ENCODE peak calls at places on chromosomes 5 and 9, in eight cellular contexts. One of them, this sample, is unnamed.
A peak's percentile ranks its signal among the peaks of the same experiment; 100 is the strongest.

GRCh38 chr5:159469496-159470370 is 139.4 kb upstream of the IL12B start:
- DNase-seq in fibroblast of the aortic adventitia: no peak
- DNase-seq in cardiac muscle cell: no peak
- DNase-seq in IMR-90: no peak
- DNase-seq in A549: no peak
- DNase-seq in HFF-Myc: no peak
- DNase-seq in AG04449: no peak
- DNase-seq in breast epithelium: no peak
- DNase-seq in this sample: no peak

GRCh38 chr9:91433180-91433579 is 9.5 kb upstream of the NFIL3 start:
- DNase-seq in fibroblast of the aortic adventitia: peak; percentile 92
- DNase-seq in cardiac muscle cell: peak; percentile 31
- DNase-seq in IMR-90: peak; percentile 98
- DNase-seq in A549: peak; percentile 68
- DNase-seq in HFF-Myc: peak; percentile 75
- DNase-seq in AG04449: peak; percentile 91
- DNase-seq in breast epithelium: no peak
- DNase-seq in this sample: peak; percentile 96

GRCh38 chr5:110899566-110900412 is 161.0 kb downstream of the SLC25A46 start:
- DNase-seq in fibroblast of the aortic adventitia: peak; percentile 78
- DNase-seq in cardiac muscle cell: no peak
- DNase-seq in IMR-90: peak; percentile 72
- DNase-seq in A549: no peak
- DNase-seq in HFF-Myc: no peak
- DNase-seq in AG04449: no peak
- DNase-seq in breast epithelium: no peak
- DNase-seq in this sample: peak; percentile 72

GRCh38 chr9:136416914-136417313 is 6.5 kb downstream of the PMPCA start:
- DNase-seq in fibroblast of the aortic adventitia: no peak
- DNase-seq in cardiac muscle cell: no peak
- DNase-seq in IMR-90: no peak
- DNase-seq in A549: no peak
- DNase-seq in HFF-Myc: no peak
- DNase-seq in AG04449: no peak
- DNase-seq in breast epithelium: no peak
- DNase-seq in this sample: no peak

GRCh38 chr9:1876891-1877496 is 138.2 kb upstream of the SMARCA2 start:
- DNase-seq in fibroblast of the aortic adventitia: no peak
- DNase-seq in cardiac muscle cell: no peak
- DNase-seq in IMR-90: no peak
- DNase-seq in A549: no peak
- DNase-seq in HFF-Myc: no peak
- DNase-seq in AG04449: no peak
- DNase-seq in breast epithelium: no peak
- DNase-seq in this sample: no peak

GRCh38 chr5:5018560-5018935 is 121.6 kb upstream of the ADAMTS16 start:
- DNase-seq in fibroblast of the aortic adventitia: peak; percentile 48
- DNase-seq in cardiac muscle cell: no peak
- DNase-seq in IMR-90: no peak
- DNase-seq in A549: no peak
- DNase-seq in HFF-Myc: no peak
- DNase-seq in AG04449: no peak
- DNase-seq in breast epithelium: no peak
- DNase-seq in this sample: no peak

GRCh38 chr9:16521868-16522381 is 348.5 kb downstream of the BNC2 start:
- DNase-seq in fibroblast of the aortic adventitia: peak; percentile 94
- DNase-seq in cardiac muscle cell: no peak
- DNase-seq in IMR-90: peak; percentile 94
- DNase-seq in A549: no peak
- DNase-seq in HFF-Myc: peak; percentile 94
- DNase-seq in AG04449: peak; percentile 80
- DNase-seq in breast epithelium: no peak
- DNase-seq in this sample: peak; percentile 52

GRCh38 chr5:64977779-64978178 is 209.0 kb downstream of the CWC27 start:
- DNase-seq in fibroblast of the aortic adventitia: peak; percentile 72
- DNase-seq in cardiac muscle cell: no peak
- DNase-seq in IMR-90: peak; percentile 26
- DNase-seq in A549: no peak
- DNase-seq in HFF-Myc: no peak
- DNase-seq in AG04449: no peak
- DNase-seq in breast epithelium: no peak
- DNase-seq in this sample: no peak

GRCh38 chr5:153460421-153460820 is 30.0 kb upstream of the GRIA1 start:
- DNase-seq in fibroblast of the aortic adventitia: no peak
- DNase-seq in cardiac muscle cell: no peak
- DNase-seq in IMR-90: peak; percentile 11
- DNase-seq in A549: no peak
- DNase-seq in HFF-Myc: no peak
- DNase-seq in AG04449: no peak
- DNase-seq in breast epithelium: no peak
- DNase-seq in this sample: no peak

GRCh38 chr9:111037744-111038335 is 430 bp downstream of the LPAR1 start:
- DNase-seq in fibroblast of the aortic adventitia: peak; percentile 25
- DNase-seq in cardiac muscle cell: peak; percentile 81
- DNase-seq in IMR-90: peak; percentile 27
- DNase-seq in A549: no peak
- DNase-seq in HFF-Myc: no peak
- DNase-seq in AG04449: no peak
- DNase-seq in breast epithelium: peak; percentile 55
- DNase-seq in this sample: peak; percentile 53

GRCh38 chr5:145811834-145812625 is 23.1 kb downstream of the PRELID2 start:
- DNase-seq in fibroblast of the aortic adventitia: peak; percentile 66
- DNase-seq in cardiac muscle cell: peak; percentile 37
- DNase-seq in IMR-90: peak; percentile 48
- DNase-seq in A549: no peak
- DNase-seq in HFF-Myc: no peak
- DNase-seq in AG04449: no peak
- DNase-seq in breast epithelium: no peak
- DNase-seq in this sample: peak; percentile 84
- TF ChIP-seq CTCF in fibroblast of the aortic adventitia: peak; percentile 30
- TF ChIP-seq CTCF in cardiac muscle cell: peak; percentile 43
- TF ChIP-seq CTCF in IMR-90: peak; percentile 40
- TF ChIP-seq CTCF in A549: peak; percentile 59
- TF ChIP-seq CTCF in HFF-Myc: no peak
- TF ChIP-seq CTCF in AG04449: peak; percentile 25
- TF ChIP-seq CTCF in breast epithelium: no peak
- TF ChIP-seq CTCF in this sample: peak; percentile 58

GRCh38 chr5:128202320-128202719 is 118.8 kb downstream of the SLC12A2 start:
- DNase-seq in fibroblast of the aortic adventitia: no peak
- DNase-seq in cardiac muscle cell: no peak
- DNase-seq in IMR-90: no peak
- DNase-seq in A549: no peak
- DNase-seq in HFF-Myc: no peak
- DNase-seq in AG04449: no peak
- DNase-seq in breast epithelium: no peak
- DNase-seq in this sample: no peak

GRCh38 chr5:128197911-128198522 is 114.5 kb downstream of the SLC12A2 start:
- DNase-seq in fibroblast of the aortic adventitia: no peak
- DNase-seq in cardiac muscle cell: no peak
- DNase-seq in IMR-90: no peak
- DNase-seq in A549: no peak
- DNase-seq in HFF-Myc: no peak
- DNase-seq in AG04449: no peak
- DNase-seq in breast epithelium: no peak
- DNase-seq in this sample: peak; percentile 31

GRCh38 chr5:128199104-128199503 is 115.5 kb downstream of the SLC12A2 start:
- DNase-seq in fibroblast of the aortic adventitia: peak; percentile 39
- DNase-seq in cardiac muscle cell: no peak
- DNase-seq in IMR-90: peak; percentile 76
- DNase-seq in A549: no peak
- DNase-seq in HFF-Myc: no peak
- DNase-seq in AG04449: no peak
- DNase-seq in breast epithelium: no peak
- DNase-seq in this sample: peak; percentile 85

GRCh38 chr5:128199611-128200010 is 116.0 kb downstream of the SLC12A2 start:
- DNase-seq in fibroblast of the aortic adventitia: no peak
- DNase-seq in cardiac muscle cell: no peak
- DNase-seq in IMR-90: no peak
- DNase-seq in A549: no peak
- DNase-seq in HFF-Myc: no peak
- DNase-seq in AG04449: no peak
- DNase-seq in breast epithelium: no peak
- DNase-seq in this sample: peak; percentile 27

GRCh38 chr5:128201065-128201926 is 117.7 kb downstream of the SLC12A2 start:
- DNase-seq in fibroblast of the aortic adventitia: peak; percentile 63
- DNase-seq in cardiac muscle cell: peak; percentile 82
- DNase-seq in IMR-90: peak; percentile 50
- DNase-seq in A549: peak; percentile 68
- DNase-seq in HFF-Myc: no peak
- DNase-seq in AG04449: no peak
- DNase-seq in breast epithelium: peak; percentile 84
- DNase-seq in this sample: peak; percentile 76
- H3K4me3 ChIP-seq in fibroblast of the aortic adventitia: peak overlapping the region; percentile 46
- H3K4me3 ChIP-seq in cardiac muscle cell: peak overlapping the region; percentile 10
- H3K4me3 ChIP-seq in IMR-90: peak overlapping the region; percentile 20
- H3K4me3 ChIP-seq in A549: peak overlapping the region; percentile 33
- H3K4me3 ChIP-seq in HFF-Myc: peak overlapping the region; percentile 4
- H3K4me3 ChIP-seq in AG04449: peak overlapping the region; percentile 36
- H3K4me3 ChIP-seq in breast epithelium: no peak overlapping the region
- H3K4me3 ChIP-seq in this sample: peak overlapping the region; percentile 23

GRCh38 chr5:176416123-176416924 is at the start of gene CLTB:
- DNase-seq in fibroblast of the aortic adventitia: peak; percentile 69
- DNase-seq in cardiac muscle cell: peak; percentile 95
- DNase-seq in IMR-90: peak; percentile 78
- DNase-seq in A549: peak; percentile 77
- DNase-seq in HFF-Myc: no peak
- DNase-seq in AG04449: no peak
- DNase-seq in breast epithelium: peak; percentile 88
- DNase-seq in this sample: peak; percentile 84
- TF ChIP-seq CTCF in fibroblast of the aortic adventitia: peak; percentile 43
- TF ChIP-seq CTCF in cardiac muscle cell: peak; percentile 35
- TF ChIP-seq CTCF in IMR-90: peak; percentile 99
- TF ChIP-seq CTCF in A549: peak; percentile 99
- TF ChIP-seq CTCF in HFF-Myc: peak; percentile 25
- TF ChIP-seq CTCF in AG04449: peak; percentile 73
- TF ChIP-seq CTCF in breast epithelium: no peak
- TF ChIP-seq CTCF in this sample: peak; percentile 33

GRCh38 chr9:124074746-124075145 is 63.2 kb downstream of the LHX2 start:
- DNase-seq in fibroblast of the aortic adventitia: no peak
- DNase-seq in cardiac muscle cell: no peak
- DNase-seq in IMR-90: no peak
- DNase-seq in A549: no peak
- DNase-seq in HFF-Myc: no peak
- DNase-seq in AG04449: no peak
- DNase-seq in breast epithelium: no peak
- DNase-seq in this sample: peak; percentile 10

GRCh38 chr9:124077915-124078572 is 66.5 kb downstream of the LHX2 start:
- DNase-seq in fibroblast of the aortic adventitia: no peak
- DNase-seq in cardiac muscle cell: no peak
- DNase-seq in IMR-90: no peak
- DNase-seq in A549: no peak
- DNase-seq in HFF-Myc: no peak
- DNase-seq in AG04449: no peak
- DNase-seq in breast epithelium: no peak
- DNase-seq in this sample: no peak

GRCh38 chr9:124075761-124076160 is 64.2 kb downstream of the LHX2 start:
- DNase-seq in fibroblast of the aortic adventitia: no peak
- DNase-seq in cardiac muscle cell: no peak
- DNase-seq in IMR-90: no peak
- DNase-seq in A549: no peak
- DNase-seq in HFF-Myc: no peak
- DNase-seq in AG04449: no peak
- DNase-seq in breast epithelium: no peak
- DNase-seq in this sample: no peak

GRCh38 chr9:124079176-124079925 is 67.8 kb downstream of the LHX2 start:
- DNase-seq in fibroblast of the aortic adventitia: no peak
- DNase-seq in cardiac muscle cell: peak; percentile 5
- DNase-seq in IMR-90: peak; percentile 66
- DNase-seq in A549: no peak
- DNase-seq in HFF-Myc: peak; percentile 38
- DNase-seq in AG04449: no peak
- DNase-seq in breast epithelium: no peak
- DNase-seq in this sample: peak; percentile 60

GRCh38 chr9:124078641-124079040 is 67.1 kb downstream of the LHX2 start:
- DNase-seq in fibroblast of the aortic adventitia: peak; percentile 16
- DNase-seq in cardiac muscle cell: no peak
- DNase-seq in IMR-90: peak; percentile 48
- DNase-seq in A549: peak; percentile 35
- DNase-seq in HFF-Myc: peak; percentile 44
- DNase-seq in AG04449: no peak
- DNase-seq in breast epithelium: no peak
- DNase-seq in this sample: peak; percentile 56
- H3K4me3 ChIP-seq in fibroblast of the aortic adventitia: no peak overlapping the region
- H3K4me3 ChIP-seq in cardiac muscle cell: no peak overlapping the region
- H3K4me3 ChIP-seq in IMR-90: no peak overlapping the region
- H3K4me3 ChIP-seq in A549: no peak overlapping the region
- H3K4me3 ChIP-seq in HFF-Myc: no peak overlapping the region
- H3K4me3 ChIP-seq in AG04449: no peak overlapping the region
- H3K4me3 ChIP-seq in breast epithelium: no peak overlapping the region
- H3K4me3 ChIP-seq in this sample: no peak overlapping the region

GRCh38 chr5:126591549-126591948 is 3.5 kb downstream of the ALDH7A1 start:
- DNase-seq in fibroblast of the aortic adventitia: no peak
- DNase-seq in cardiac muscle cell: no peak
- DNase-seq in IMR-90: no peak
- DNase-seq in A549: no peak
- DNase-seq in HFF-Myc: no peak
- DNase-seq in AG04449: no peak
- DNase-seq in breast epithelium: no peak
- DNase-seq in this sample: no peak

GRCh38 chr5:126595486-126596083 is 566 bp upstream of the ALDH7A1 start:
- DNase-seq in fibroblast of the aortic adventitia: no peak
- DNase-seq in cardiac muscle cell: no peak
- DNase-seq in IMR-90: peak; percentile 88
- DNase-seq in A549: no peak
- DNase-seq in HFF-Myc: no peak
- DNase-seq in AG04449: no peak
- DNase-seq in breast epithelium: no peak
- DNase-seq in this sample: no peak

GRCh38 chr5:126594077-126594476 is 942 bp downstream of the ALDH7A1 start:
- DNase-seq in fibroblast of the aortic adventitia: peak; percentile 31
- DNase-seq in cardiac muscle cell: peak; percentile 15
- DNase-seq in IMR-90: peak; percentile 17
- DNase-seq in A549: no peak
- DNase-seq in HFF-Myc: no peak
- DNase-seq in AG04449: no peak
- DNase-seq in breast epithelium: no peak
- DNase-seq in this sample: peak; percentile 15

GRCh38 chr5:126597156-126597555 is 2.1 kb upstream of the ALDH7A1 start:
- DNase-seq in fibroblast of the aortic adventitia: peak; percentile 82
- DNase-seq in cardiac muscle cell: no peak
- DNase-seq in IMR-90: peak; percentile 91
- DNase-seq in A549: peak; percentile 12
- DNase-seq in HFF-Myc: no peak
- DNase-seq in AG04449: peak; percentile 7
- DNase-seq in breast epithelium: no peak
- DNase-seq in this sample: peak; percentile 87

GRCh38 chr5:126594676-126595485 is at the start of gene ALDH7A1:
- DNase-seq in fibroblast of the aortic adventitia: peak; percentile 93
- DNase-seq in cardiac muscle cell: peak; percentile 96
- DNase-seq in IMR-90: no peak
- DNase-seq in A549: peak; percentile 97
- DNase-seq in HFF-Myc: peak; percentile 89
- DNase-seq in AG04449: peak; percentile 44
- DNase-seq in breast epithelium: peak; percentile 85
- DNase-seq in this sample: peak; percentile 88
- TF ChIP-seq CTCF in fibroblast of the aortic adventitia: peak; percentile 58
- TF ChIP-seq CTCF in cardiac muscle cell: peak; percentile 53
- TF ChIP-seq CTCF in IMR-90: peak; percentile 56
- TF ChIP-seq CTCF in A549: peak; percentile 68
- TF ChIP-seq CTCF in HFF-Myc: peak; percentile 42
- TF ChIP-seq CTCF in AG04449: peak; percentile 71
- TF ChIP-seq CTCF in breast epithelium: no peak
- TF ChIP-seq CTCF in this sample: peak; percentile 59

This sample was measured in choroid plexus epithelial cell.